ENCODE peak calls at places on chromosomes 13 and 19, in eight cellular contexts. X is breast epithelium; A is GM23338; D is CD8-positive, alpha-beta T cell; H is CD8-positive, alpha-beta memory T cell; K is psoas muscle; W is thoracic aorta; B is body of pancreas. C is an unnamed sample. For H3K4me1, the result is how much of the 10 kb centered on the place peaks cover.

GRCh38 chr13:52432456-52432855 is 18.0 kb downstream of the VPS36 start:
- DNase-seq in X (no peak), K (no peak), H (no peak), D (no peak), B (no peak), W (no peak), A (no peak), C (no peak)

GRCh38 chr13:43023244-43023931 is at the start of gene DNAJC15:
- DNase-seq in A (peak), B (peak), D (peak), W (peak), H (peak), X (peak), K (peak), C (peak)

GRCh38 chr19:55685776-55686175 is 10.8 kb downstream of the EPN1 start:
- DNase-seq in X (no peak), H (no peak), B (no peak), K (no peak), W (no peak), D (no peak), A (no peak), C (no peak)

GRCh38 chr19:43446746-43447489 is 18.5 kb downstream of the LYPD3 start:
- DNase-seq in B (peak), A (peak), X (peak), D (peak), K (peak), H (peak), W (peak), C (peak)

GRCh38 chr19:55283548-55284393 is at the start of gene BRSK1:
- DNase-seq in B (peak), X (no peak), W (no peak), D (peak), H (peak), K (peak), A (peak), C (no peak)

GRCh38 chr13:95452376-95452775 is 100.1 kb upstream of the CLDN10 start:
- DNase-seq in K (no peak), B (no peak), W (no peak), D (no peak), H (no peak), X (no peak), A (no peak), C (no peak)

GRCh38 chr13:110173247-110173818 is 133.6 kb downstream of the COL4A1 start:
- DNase-seq in W (no peak), A (no peak), H (no peak), K (no peak), D (no peak), X (no peak), B (no peak), C (peak)

GRCh38 chr19:2578391-2578826 is 102.5 kb downstream of the GADD45B start:
- DNase-seq in W (no peak), B (peak), X (peak), A (peak), D (no peak), K (no peak), H (no peak), C (no peak)

GRCh38 chr13:44191103-44191502 is 182.5 kb upstream of the SERP2 start:
- DNase-seq in W (no peak), X (no peak), K (no peak), A (no peak), H (no peak), D (no peak), B (no peak), C (no peak)

GRCh38 chr13:48486362-48486761 is 46.5 kb downstream of the RCBTB2 start:
- DNase-seq in A (no peak), K (no peak), B (no peak), W (no peak), X (no peak), D (no peak), H (no peak), C (no peak)

GRCh38 chr13:39777527-39778061 is 122.1 kb downstream of the COG6 start:
- DNase-seq in K (no peak), A (peak), W (no peak), D (no peak), B (no peak), H (no peak), X (no peak), C (peak)

GRCh38 chr13:43058318-43058674 is 34.9 kb downstream of the DNAJC15 start:
- DNase-seq in A (no peak), H (no peak), B (no peak), W (no peak), D (no peak), X (no peak), K (no peak), C (peak)

GRCh38 chr19:31177230-31177629 is 172.0 kb downstream of the TSHZ3 start:
- DNase-seq in B (no peak), W (no peak), D (no peak), X (no peak), H (no peak), K (no peak), A (no peak), C (no peak)

GRCh38 chr19:33419763-33420080 is 46.2 kb downstream of the CEBPG start:
- DNase-seq in A (peak), K (no peak), X (no peak), H (no peak), D (no peak), W (no peak), B (no peak), C (no peak)

GRCh38 chr13:30584332-30584731 is 33.4 kb upstream of the USPL1 start:
- DNase-seq in B (no peak), A (no peak), W (no peak), K (no peak), H (no peak), D (no peak), X (no peak), C (no peak)

GRCh38 chr19:10091892-10092641 is 6.0 kb downstream of the SHFL start:
- DNase-seq in W (no peak), H (no peak), K (no peak), X (no peak), D (no peak), B (no peak), A (no peak), C (no peak)

GRCh38 chr19:16327911-16328823 is 3.5 kb downstream of the KLF2 start:
- DNase-seq in D (no peak), W (peak), A (no peak), B (peak), K (peak), X (no peak), H (peak), C (peak)

GRCh38 chr19:39828634-39829032 is 5.3 kb downstream of the DYRK1B start:
- DNase-seq in K (no peak), B (no peak), W (no peak), X (no peak), H (no peak), A (no peak), D (no peak), C (no peak)
- H3K27ac ChIP-seq in K (peak), B (no peak), W (no peak), X (no peak), H (no peak), A (no peak), D (no peak), C (no peak)

DNA sequence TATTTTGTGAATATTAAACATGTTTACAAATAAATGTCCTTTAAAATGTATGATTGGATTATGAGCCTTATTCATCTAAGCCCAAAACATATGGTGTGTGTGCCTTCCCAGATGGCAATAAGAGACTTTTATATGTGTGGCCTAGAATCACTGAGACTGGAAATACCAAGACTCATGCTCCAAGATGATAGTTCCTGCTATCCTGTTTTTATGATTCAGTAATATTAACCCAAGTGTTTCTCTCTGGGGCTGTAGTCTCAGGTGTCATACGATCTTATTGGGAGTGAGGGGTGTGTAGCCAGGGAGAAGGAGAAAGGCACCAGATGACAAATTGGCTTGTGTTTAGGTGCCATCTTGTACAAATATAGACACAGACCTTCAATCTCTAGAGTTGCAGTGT is 86.8 kb downstream of the TNFRSF19 start:
- DNase-seq in A (no peak), W (no peak), X (no peak), B (no peak), H (no peak), D (no peak), K (no peak), C (no peak)
- H3K4me1 ChIP-seq in A (under half), W (under half), X (under half), B (under half), H (under half), D (under half), K (under half), C (under half)

GRCh38 chr19:38734176-38734425 is 10.2 kb downstream of the CAPN12 start:
- DNase-seq in A (no peak), D (no peak), W (no peak), B (no peak), K (no peak), X (no peak), H (no peak), C (no peak)
- H3K27ac ChIP-seq in A (no peak), D (peak), W (peak), B (peak), K (peak), X (peak), H (peak), C (no peak)

GRCh38 chr19:1094978-1095701 is at the start of gene POLR2E:
- DNase-seq in B (peak), H (peak), K (peak), W (peak), D (peak), A (peak), X (peak), C (peak)

GRCh38 chr19:1094655-1094977 is 559 bp downstream of the POLR2E start:
- DNase-seq in A (no peak), X (no peak), K (no peak), D (no peak), B (no peak), W (no peak), H (no peak), C (no peak)

GRCh38 chr19:1101337-1101698 is 2.5 kb upstream of the GPX4 start:
- DNase-seq in D (no peak), B (no peak), X (no peak), A (peak), K (peak), W (no peak), H (no peak), C (no peak)

GRCh38 chr19:1098177-1099051 is 3.2 kb upstream of the POLR2E start:
- DNase-seq in A (no peak), K (no peak), X (no peak), H (no peak), B (no peak), D (no peak), W (no peak), C (no peak)

DNA sequence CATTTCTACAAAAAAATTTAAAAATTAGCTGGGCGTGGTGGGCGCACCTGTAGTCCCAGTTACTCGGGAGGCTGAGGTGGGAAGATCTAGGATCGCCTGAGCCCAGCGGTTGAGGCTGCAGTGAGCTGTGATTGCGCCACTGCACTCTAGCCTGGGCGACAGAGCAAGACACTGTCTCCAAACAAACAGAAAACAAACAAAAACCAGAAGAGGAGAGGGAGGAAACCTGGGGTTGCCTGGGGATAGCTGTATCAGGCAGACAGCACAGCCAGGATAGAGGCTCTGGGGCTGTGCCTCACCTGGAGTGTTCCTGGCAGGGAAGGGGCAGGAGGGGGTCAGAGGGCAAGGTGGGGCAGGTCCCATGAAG is 2.6 kb upstream of the POLR2E start:
- DNase-seq in H (no peak), A (no peak), X (no peak), W (no peak), D (no peak), K (no peak), B (no peak), C (no peak)
- H3K4me1 ChIP-seq in H (half or more), A (under half), X (under half), W (half or more), D (half or more), K (under half), B (under half), C (under half)

DNA sequence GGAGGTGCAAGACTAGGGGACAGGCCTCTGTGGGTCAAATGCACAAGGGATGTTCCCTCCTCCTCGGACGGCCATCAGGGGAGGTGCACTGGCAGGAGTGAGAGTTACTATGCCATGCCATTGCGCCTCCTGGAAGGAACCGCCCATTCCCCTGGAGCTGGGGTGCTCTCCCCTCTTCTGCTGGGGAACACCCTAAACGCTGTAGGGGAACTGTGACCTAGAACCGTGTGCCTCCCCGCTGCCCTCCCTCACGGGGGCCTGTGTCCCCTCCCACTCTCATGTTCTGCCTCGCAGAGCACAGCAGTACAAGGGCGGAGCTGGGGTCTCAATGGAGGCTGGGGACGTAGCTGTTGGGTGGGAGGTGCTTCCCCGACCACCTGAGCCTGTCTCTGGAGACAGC is 17.2 kb upstream of the CRTC1 start:
- DNase-seq in K (no peak), D (no peak), A (no peak), B (no peak), H (no peak), X (no peak), W (no peak), C (no peak)
- H3K27ac ChIP-seq in K (no peak), D (no peak), A (no peak), B (no peak), H (no peak), X (no peak), W (peak), C (no peak)

GRCh38 chr19:46298477-46299003 is 1.7 kb downstream of the HIF3A start:
- DNase-seq in B (no peak), D (no peak), W (no peak), A (peak), X (no peak), H (no peak), K (no peak), C (no peak)
- H3K4me1 ChIP-seq in B (half or more), D (under half), W (half or more), A (under half), X (under half), H (under half), K (under half), C (under half)

C was measured in foreskin keratinocyte.